ENCODE peak calls at places on chromosomes 1 and 21, in seven cellular contexts. F, E, X, J, H, S and C are unnamed samples.

GRCh38 chr1:118101445-118101844 is 83.6 kb downstream of the SPAG17 start:
- DNase-seq in S (no peak), F (no peak), X (no peak), E (no peak), H (no peak), J (no peak), C (no peak)

GRCh38 chr1:157177701-157178380 is 39.6 kb upstream of the ETV3 start:
- DNase-seq in E (no peak), S (no peak), F (no peak), H (no peak), J (no peak), X (no peak), C (no peak)

GRCh38 chr1:3881191-3881475 is 18.9 kb downstream of the C1orf174 start:
- DNase-seq in S (no peak), H (no peak), F (no peak), X (no peak), E (no peak), J (no peak), C (no peak)

GRCh38 chr1:86913399-86913895 is 479 bp downstream of the SELENOF start:
- DNase-seq in S (no peak), J (peak), X (peak), F (peak), H (peak), E (peak), C (peak)

GRCh38 chr1:151009206-151009587 is 948 bp downstream of the PRUNE1 start:
- DNase-seq in S (no peak), H (no peak), E (no peak), X (no peak), F (peak), J (no peak), C (no peak)

GRCh38 chr1:208412994-208413393 is 168.8 kb upstream of the PLXNA2 start:
- DNase-seq in S (no peak), F (no peak), H (no peak), J (no peak), E (no peak), X (no peak), C (no peak)

GRCh38 chr1:198258491-198258890 is 101.7 kb downstream of the NEK7 start:
- DNase-seq in X (peak), H (no peak), S (no peak), E (no peak), J (no peak), F (no peak), C (no peak)

GRCh38 chr21:44067011-44067839 is 40.0 kb upstream of the PWP2 start:
- DNase-seq in S (no peak), E (no peak), H (no peak), J (no peak), F (no peak), X (no peak), C (no peak)

GRCh38 chr1:16677552-16678423 is 11.0 kb upstream of the RNU1-3 start:
- DNase-seq in J (peak), H (peak), S (peak), X (peak), E (no peak), F (peak), C (peak)

GRCh38 chr1:38336961-38337360 is 290.4 kb upstream of the POU3F1 start:
- DNase-seq in S (no peak), H (no peak), E (no peak), F (no peak), J (no peak), X (no peak), C (peak)